ENCODE peak calls at places on chromosomes 3 and 15, in nine cellular contexts. U is cardiac fibroblast, V is lung, F is heart right ventricle, R is body of pancreas, X is ovary, T is AG09319, E is AG10803, Z is tibial nerve. J is an unnamed sample.

GRCh38 chr15:77874071-77874470 is 203.4 kb downstream of the TBC1D2B start:
- DNase-seq in U (no peak), V (no peak), F (no peak), R (no peak), X (no peak), T (no peak), E (no peak), Z (no peak), J (no peak)

GRCh38 chr3:72753495-72753894 is 94.8 kb downstream of the SHQ1 start:
- DNase-seq in U (no peak), V (no peak), F (no peak), R (no peak), X (no peak), T (no peak), E (no peak), Z (no peak), J (no peak)

GRCh38 chr3:13040381-13041074 is 32.7 kb downstream of the IQSEC1 start:
- DNase-seq in U (no peak), V (no peak), F (no peak), R (no peak), X (no peak), T (no peak), E (no peak), Z (no peak), J (no peak)

GRCh38 chr3:117399311-117400068 is 689.9 kb downstream of the TUSC7 start:
- DNase-seq in U (peak; percentile 30), V (no peak), F (no peak), R (peak; percentile 24), X (no peak), T (peak; percentile 29), E (peak; percentile 29), Z (no peak), J (no peak)

GRCh38 chr3:125313060-125313635 is 62.0 kb downstream of the ZNF148 start:
- DNase-seq in U (no peak), V (no peak), F (no peak), R (no peak), X (no peak), T (no peak), E (peak; percentile 50), Z (no peak), J (no peak)

GRCh38 chr15:99123706-99124451 is 19.0 kb downstream of the SYNM start:
- DNase-seq in U (peak; percentile 93), V (peak; percentile 65), F (peak; percentile 82), R (peak; percentile 85), X (peak; percentile 81), T (peak; percentile 83), E (peak; percentile 97), Z (peak; percentile 72), J (no peak)

GRCh38 chr3:41076399-41076798 is 122.9 kb upstream of the CTNNB1 start:
- DNase-seq in U (no peak), V (no peak), F (no peak), R (no peak), X (no peak), T (no peak), E (no peak), Z (no peak), J (no peak)

GRCh38 chr15:80550219-80550909 is 144.7 kb upstream of the ABHD17C start:
- DNase-seq in U (peak; percentile 94), V (no peak), F (no peak), R (no peak), X (no peak), T (peak; percentile 57), E (peak; percentile 94), Z (no peak), J (no peak)

GRCh38 chr3:174330303-174330702 is 528.8 kb upstream of the NAALADL2 start:
- DNase-seq in U (peak; percentile 81), V (no peak), F (no peak), R (no peak), X (no peak), T (no peak), E (peak; percentile 93), Z (no peak), J (no peak)

GRCh38 chr3:177574232-177574856 is 377.1 kb upstream of the TBL1XR1 start:
- DNase-seq in U (peak; percentile 96), V (peak; percentile 60), F (no peak), R (peak; percentile 30), X (no peak), T (no peak), E (peak; percentile 52), Z (no peak), J (no peak)

GRCh38 chr15:56866798-56867197 is 51.6 kb upstream of the TCF12 start:
- DNase-seq in U (no peak), V (no peak), F (no peak), R (peak; percentile 10), X (no peak), T (no peak), E (no peak), Z (no peak), J (no peak)

GRCh38 chr15:96261575-96262034 is 68.9 kb upstream of the NR2F2 start:
- DNase-seq in U (no peak), V (no peak), F (no peak), R (peak; percentile 14), X (no peak), T (no peak), E (no peak), Z (no peak), J (no peak)

GRCh38 chr3:23900744-23901143 is 16.0 kb downstream of the NKIRAS1 start:
- DNase-seq in U (peak; percentile 65), V (no peak), F (no peak), R (no peak), X (no peak), T (no peak), E (peak; percentile 44), Z (no peak), J (no peak)

GRCh38 chr15:38829086-38829485 is 264.5 kb upstream of the RASGRP1 start:
- DNase-seq in U (peak; percentile 53), V (no peak), F (no peak), R (no peak), X (no peak), T (no peak), E (no peak), Z (no peak), J (no peak)

GRCh38 chr3:195178124-195178910 is 92.6 kb downstream of the XXYLT1 start:
- DNase-seq in U (no peak), V (no peak), F (peak; percentile 56), R (no peak), X (no peak), T (no peak), E (no peak), Z (no peak), J (no peak)

GRCh38 chr15:93091465-93091864 is 2.5 kb upstream of the RGMA start:
- DNase-seq in U (no peak), V (no peak), F (no peak), R (no peak), X (no peak), T (no peak), E (no peak), Z (no peak), J (no peak)

GRCh38 chr3:12891985-12892839 is 50.8 kb upstream of the RPL32 start:
- DNase-seq in U (peak; percentile 73), V (peak; percentile 39), F (no peak), R (peak; percentile 59), X (peak; percentile 54), T (peak; percentile 10), E (peak; percentile 53), Z (peak; percentile 62), J (peak; percentile 17)

DNA sequence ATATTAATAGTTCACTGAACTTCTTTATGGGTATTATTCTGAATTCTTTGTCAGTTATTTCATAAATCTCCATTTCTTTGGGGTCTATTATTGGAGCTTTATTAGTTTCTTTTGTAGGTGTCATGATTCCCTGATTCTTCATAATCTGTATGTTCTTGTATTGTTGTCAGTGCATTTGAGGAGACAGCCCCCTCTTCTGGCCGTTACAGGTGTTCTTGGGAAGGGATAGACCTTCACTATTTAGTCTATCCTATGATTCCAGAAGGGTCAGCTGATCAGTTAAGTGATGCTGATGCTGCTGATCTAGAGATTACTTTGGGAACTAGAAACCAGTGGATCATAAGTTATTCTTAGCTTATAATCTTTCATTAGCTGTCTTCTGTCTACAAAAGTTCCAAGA is 34.9 kb downstream of the TMEM39A start:
- DNase-seq in U (no peak), V (no peak), F (no peak), R (no peak), X (no peak), T (no peak), E (no peak), Z (no peak), J (no peak)
- TF ChIP-seq CTCF in U (no peak), V (no peak), F (no peak), R (no peak), X (no peak), T (no peak), E (no peak), Z (no peak), J (no peak)

GRCh38 chr3:57949779-57950618 is 58.2 kb upstream of the FLNB start:
- DNase-seq in U (no peak), V (no peak), F (peak; percentile 43), R (peak; percentile 61), X (no peak), T (no peak), E (peak; percentile 31), Z (no peak), J (no peak)
- TF ChIP-seq CTCF in U (peak; percentile 14), V (no peak), F (peak; percentile 41), R (peak; percentile 27), X (no peak), T (peak; percentile 0), E (peak; percentile 38), Z (no peak), J (no peak)

GRCh38 chr3:9399746-9400145 is 2.3 kb downstream of the SETD5 start:
- DNase-seq in U (peak; percentile 96), V (peak; percentile 43), F (peak; percentile 71), R (peak; percentile 86), X (peak; percentile 75), T (peak; percentile 91), E (peak; percentile 96), Z (peak; percentile 53), J (no peak)
- TF ChIP-seq CTCF in U (peak; percentile 13), V (no peak), F (peak; percentile 46), R (peak; percentile 7), X (no peak), T (no peak), E (peak; percentile 31), Z (no peak), J (no peak)

DNA sequence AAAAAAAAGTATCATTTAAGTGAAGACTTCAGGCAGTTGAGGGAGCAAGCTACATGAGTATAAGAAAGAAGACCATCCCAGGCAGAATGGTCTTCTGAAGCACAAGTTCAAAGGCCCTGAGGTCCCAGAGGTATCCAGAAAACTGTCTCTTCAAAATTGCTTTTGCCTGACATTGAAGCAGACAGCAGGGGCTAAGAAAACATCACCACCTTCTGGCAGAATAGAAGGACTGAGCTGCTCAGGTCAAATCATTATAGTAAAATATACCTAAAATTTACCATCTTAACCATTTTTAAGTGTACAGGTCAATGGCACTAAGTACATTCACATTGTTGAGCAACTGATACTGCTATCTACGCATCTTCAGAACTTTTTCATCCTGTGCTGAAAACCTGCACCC is 16.4 kb downstream of the GPR160 start:
- DNase-seq in U (peak; percentile 30), V (peak; percentile 22), F (no peak), R (no peak), X (no peak), T (no peak), E (no peak), Z (no peak), J (no peak)
- TF ChIP-seq CTCF in U (peak; percentile 22), V (no peak), F (peak; percentile 26), R (no peak), X (no peak), T (peak; percentile 9), E (peak; percentile 38), Z (no peak), J (peak; percentile 18)

GRCh38 chr15:63319065-63319464 is 41.7 kb downstream of the APH1B start:
- DNase-seq in U (no peak), V (no peak), F (no peak), R (no peak), X (no peak), T (no peak), E (no peak), Z (no peak), J (no peak)
- TF ChIP-seq CTCF in U (no peak), V (no peak), F (no peak), R (no peak), X (no peak), T (no peak), E (no peak), Z (no peak), J (no peak)